ENCODE peak calls at places on chromosomes 11 and 22, in ten cellular contexts. I, V, L, U, O, C, K, A, J and Q are unnamed samples.

GRCh38 chr11:29312817-29313216 is 704.0 kb downstream of the KCNA4 start:
- DNase-seq in I (no peak), V (no peak), L (no peak), U (no peak), O (no peak), C (no peak), K (no peak), A (no peak), J (no peak), Q (no peak)

GRCh38 chr11:59556115-59556882 is 45.0 kb downstream of the OR4D9 start:
- DNase-seq in I (no peak), V (peak), L (no peak), U (no peak), O (peak), C (peak), K (no peak), A (peak), J (peak), Q (peak)

GRCh38 chr22:29717789-29718188 is 2.0 kb upstream of the CABP7 start:
- DNase-seq in I (no peak), V (no peak), L (no peak), U (no peak), O (no peak), C (no peak), K (no peak), A (no peak), J (no peak), Q (no peak)

GRCh38 chr22:47765757-47766156 is 1003.3 kb downstream of the TBC1D22A start:
- DNase-seq in I (no peak), V (no peak), L (no peak), U (no peak), O (no peak), C (no peak), K (no peak), A (no peak), J (no peak), Q (no peak)

GRCh38 chr22:32849501-32849900 is 48.0 kb downstream of the TIMP3 start:
- DNase-seq in I (no peak), V (no peak), L (no peak), U (no peak), O (no peak), C (no peak), K (no peak), A (no peak), J (no peak), Q (no peak)

GRCh38 chr22:20405291-20405930 is 11.5 kb downstream of the ZNF74 start:
- DNase-seq in I (no peak), V (no peak), L (no peak), U (no peak), O (no peak), C (no peak), K (no peak), A (no peak), J (no peak), Q (no peak)

GRCh38 chr11:123694551-123694950 is 40.1 kb upstream of the SCN3B start:
- DNase-seq in I (no peak), V (no peak), L (no peak), U (no peak), O (no peak), C (no peak), K (no peak), A (no peak), J (no peak), Q (no peak)

GRCh38 chr11:44171518-44171917 is 76.0 kb downstream of the EXT2 start:
- DNase-seq in I (no peak), V (no peak), L (no peak), U (no peak), O (no peak), C (no peak), K (no peak), A (no peak), J (no peak), Q (no peak)

GRCh38 chr11:115247404-115247803 is 256.8 kb downstream of the CADM1 start:
- DNase-seq in I (no peak), V (no peak), L (no peak), U (no peak), O (no peak), C (no peak), K (no peak), A (no peak), J (no peak), Q (no peak)

GRCh38 chr11:133844217-133844616 is 1.1 kb downstream of the SPATA19 start:
- DNase-seq in I (no peak), V (no peak), L (no peak), U (no peak), O (no peak), C (no peak), K (no peak), A (no peak), J (no peak), Q (no peak)

GRCh38 chr11:26078217-26078821 is 253.6 kb upstream of the ANO3 start:
- DNase-seq in I (no peak), V (no peak), L (no peak), U (no peak), O (no peak), C (no peak), K (no peak), A (no peak), J (no peak), Q (no peak)

GRCh38 chr22:40023226-40023925 is 28.6 kb downstream of the FAM83F start:
- DNase-seq in I (no peak), V (no peak), L (no peak), U (peak), O (no peak), C (no peak), K (no peak), A (no peak), J (no peak), Q (no peak)

GRCh38 chr11:6618117-6619020 is 853 bp downstream of the TPP1 start:
- DNase-seq in I (no peak), V (peak), L (peak), U (peak), O (no peak), C (peak), K (no peak), A (peak), J (peak), Q (peak)

GRCh38 chr22:27842994-27843431 is 41.5 kb upstream of the MN1 start:
- DNase-seq in I (no peak), V (no peak), L (no peak), U (no peak), O (no peak), C (no peak), K (no peak), A (peak), J (no peak), Q (no peak)